ENCODE peak calls at places on chromosomes 1 and 21, in nine cellular contexts. I, A, M, T, D, N, L, E and S are unnamed samples.

GRCh38 chr1:23529146-23530088 is 1.6 kb downstream of the E2F2 start:
- DNase-seq in A (no peak), L (no peak), T (no peak), N (peak; percentile 24), E (no peak), M (no peak), D (no peak), I (no peak), S (no peak)

GRCh38 chr1:33168556-33169289 is 13.1 kb downstream of the TRIM62 start:
- DNase-seq in I (no peak), E (no peak), M (no peak), A (peak; percentile 26), T (peak; percentile 39), D (no peak), L (no peak), N (no peak), S (no peak)

GRCh38 chr1:2204384-2205190 is 10.0 kb upstream of the FAAP20 start:
- DNase-seq in N (no peak), E (peak; percentile 86), I (peak; percentile 88), M (no peak), A (peak; percentile 33), T (peak; percentile 96), D (peak; percentile 92), L (peak; percentile 76), S (peak; percentile 91)

GRCh38 chr1:167263784-167264464 is 43.2 kb downstream of the POU2F1 start:
- DNase-seq in I (no peak), T (no peak), D (no peak), E (no peak), N (no peak), M (no peak), L (no peak), A (no peak), S (no peak)

GRCh38 chr1:27588256-27589232 is 15.4 kb downstream of the AHDC1 start:
- DNase-seq in T (no peak), E (no peak), N (no peak), I (no peak), D (no peak), L (no peak), A (peak; percentile 75), M (no peak), S (no peak)

GRCh38 chr1:178399177-178399728 is 97.5 kb downstream of the CLEC20A start:
- DNase-seq in L (no peak), E (no peak), T (no peak), M (no peak), D (no peak), N (peak; percentile 75), I (no peak), A (no peak), S (no peak)

GRCh38 chr1:156502749-156503671 is 2.4 kb upstream of the MEF2D start:
- DNase-seq in L (peak; percentile 72), N (peak; percentile 96), E (peak; percentile 89), I (peak; percentile 84), M (peak; percentile 94), A (peak; percentile 98), T (peak; percentile 80), D (peak; percentile 88), S (peak; percentile 86)

GRCh38 chr1:211258756-211259595 is at the start of gene RCOR3:
- DNase-seq in M (peak; percentile 72), A (peak; percentile 87), E (peak; percentile 94), D (peak; percentile 94), T (peak; percentile 99), L (peak; percentile 92), I (peak; percentile 97), N (peak; percentile 93), S (peak; percentile 98)

GRCh38 chr1:119080586-119080985 is 59.9 kb downstream of the WARS2 start:
- DNase-seq in A (peak; percentile 95), E (peak; percentile 20), I (no peak), T (no peak), M (no peak), L (no peak), D (peak; percentile 66), N (peak; percentile 45), S (no peak)

GRCh38 chr1:202938287-202938925 is 11.4 kb upstream of the KLHL12 start:
- DNase-seq in N (peak; percentile 35), D (no peak), A (no peak), T (no peak), L (no peak), M (no peak), I (no peak), E (no peak), S (no peak)

GRCh38 chr1:54410359-54410758 is 4.2 kb upstream of the SSBP3 start:
- DNase-seq in L (no peak), T (no peak), D (no peak), E (no peak), M (no peak), A (no peak), N (no peak), I (no peak), S (no peak)

GRCh38 chr1:98126740-98127139 is 205.9 kb upstream of the DPYD start:
- DNase-seq in L (no peak), M (no peak), A (no peak), D (no peak), N (no peak), T (no peak), E (no peak), I (no peak), S (no peak)

GRCh38 chr1:67945733-67946374 is 104.6 kb downstream of the DIRAS3 start:
- DNase-seq in I (no peak), M (no peak), T (no peak), E (no peak), N (no peak), D (no peak), A (peak; percentile 16), L (no peak), S (no peak)

GRCh38 chr1:209398330-209398991 is 185.1 kb upstream of the CAMK1G start:
- DNase-seq in D (no peak), M (no peak), I (no peak), T (no peak), N (peak; percentile 99), E (peak; percentile 29), A (peak; percentile 88), L (no peak), S (no peak)

GRCh38 chr1:227490478-227490877 is 72.9 kb upstream of the ZNF678 start:
- DNase-seq in A (no peak), N (no peak), E (no peak), I (no peak), L (no peak), T (no peak), M (no peak), D (no peak), S (no peak)

GRCh38 chr1:198655464-198656121 is 16.8 kb downstream of the PTPRC start:
- DNase-seq in E (no peak), A (no peak), L (peak; percentile 50), D (no peak), T (no peak), I (no peak), M (no peak), N (no peak), S (no peak)

GRCh38 chr21:38951095-38951745 is 145.5 kb downstream of the ETS2 start:
- DNase-seq in L (no peak), D (no peak), T (no peak), M (no peak), I (no peak), A (no peak), E (no peak), N (no peak), S (no peak)

GRCh38 chr1:209728466-209728865 is 23.8 kb downstream of the HSD11B1 start:
- DNase-seq in A (no peak), I (no peak), E (no peak), D (no peak), T (no peak), M (no peak), L (no peak), N (no peak), S (no peak)

GRCh38 chr1:179094826-179095225 is 13.0 kb downstream of the TOR3A start:
- DNase-seq in D (no peak), E (no peak), A (no peak), T (no peak), L (no peak), M (no peak), N (peak; percentile 24), I (no peak), S (no peak)

GRCh38 chr1:67618285-67619018 is 66.5 kb upstream of the GADD45A start:
- DNase-seq in I (no peak), A (peak; percentile 95), E (peak; percentile 74), N (peak; percentile 96), D (peak; percentile 81), M (no peak), L (no peak), T (no peak), S (no peak)

GRCh38 chr1:21437341-21437640 is 2.6 kb upstream of the NBPF3 start:
- DNase-seq in N (no peak), L (no peak), D (no peak), A (no peak), M (no peak), T (no peak), E (no peak), I (no peak), S (no peak)
- H3K4me3 ChIP-seq in N (no peak overlapping the region), L (no peak overlapping the region), D (peak overlapping the region; percentile 40), A (no peak overlapping the region), M (no peak overlapping the region), T (no peak overlapping the region), E (no peak overlapping the region), I (peak overlapping the region; percentile 46), S (no peak overlapping the region)

GRCh38 chr1:60387175-60387574 is 313.6 kb upstream of the C1orf87 start:
- DNase-seq in I (no peak), D (no peak), L (no peak), N (no peak), M (no peak), A (no peak), T (no peak), E (no peak), S (no peak)
- H3K4me3 ChIP-seq in I (no peak overlapping the region), D (no peak overlapping the region), L (no peak overlapping the region), N (no peak overlapping the region), M (no peak overlapping the region), A (no peak overlapping the region), T (no peak overlapping the region), E (no peak overlapping the region), S (no peak overlapping the region)

GRCh38 chr1:48344373-48344772 is 121.9 kb downstream of the SLC5A9 start:
- DNase-seq in N (no peak), M (no peak), I (no peak), A (no peak), D (no peak), L (no peak), E (no peak), T (no peak), S (no peak)
- H3K4me3 ChIP-seq in N (no peak overlapping the region), M (no peak overlapping the region), I (no peak overlapping the region), A (no peak overlapping the region), D (no peak overlapping the region), L (no peak overlapping the region), E (no peak overlapping the region), T (no peak overlapping the region), S (no peak overlapping the region)

DNA sequence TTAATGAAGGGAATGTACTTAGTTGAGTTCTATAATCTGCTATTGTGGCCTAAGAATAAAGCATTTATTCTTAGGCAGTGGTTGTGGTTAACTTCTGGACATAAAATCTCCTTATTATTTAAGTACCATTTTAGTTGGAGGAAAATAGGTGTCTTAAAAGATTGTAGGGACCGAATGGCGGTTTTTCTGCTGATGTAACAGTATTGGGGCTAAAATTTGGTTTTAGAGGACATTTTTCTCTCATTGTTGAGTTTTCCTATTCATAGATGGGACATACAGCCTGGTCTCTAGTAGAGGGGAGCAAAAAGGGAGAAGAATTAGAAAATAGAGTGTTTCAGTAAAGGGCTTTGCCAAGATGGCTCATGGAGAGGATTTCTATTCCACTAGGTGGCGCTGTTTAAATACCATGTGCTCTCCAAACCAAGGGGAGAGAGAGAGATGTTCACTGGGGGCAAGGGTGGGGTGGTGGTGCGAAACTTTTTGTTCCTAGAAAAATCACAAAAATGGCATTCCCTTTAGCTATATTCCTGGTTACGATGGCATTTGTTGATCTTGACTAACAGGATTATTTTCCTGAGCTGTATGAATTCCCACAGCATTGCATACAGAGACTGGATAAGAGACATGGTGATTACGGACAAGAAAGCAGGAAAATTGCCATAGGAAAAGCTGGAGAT is 18.3 kb upstream of the FCGR2A start:
- DNase-seq in I (no peak), M (peak; percentile 64), E (peak; percentile 21), D (no peak), T (no peak), A (peak; percentile 74), N (peak; percentile 72), L (peak; percentile 70), S (no peak)
- H3K4me3 ChIP-seq in I (peak overlapping the region; percentile 27), M (no peak overlapping the region), E (no peak overlapping the region), D (no peak overlapping the region), T (no peak overlapping the region), A (peak overlapping the region; percentile 37), N (no peak overlapping the region), L (no peak overlapping the region), S (no peak overlapping the region)